ENCODE peak calls at places on chromosomes 3 and 15, in ten cellular contexts. T, W, D, V, K, P, S, M, I and L are unnamed samples.

GRCh38 chr15:40155270-40155910 is 5.5 kb upstream of the BUB1B start:
- DNase-seq in T (peak), K (no peak), I (no peak), V (no peak), P (no peak), W (no peak), D (peak), S (no peak), M (no peak), L (no peak)

GRCh38 chr3:4774531-4774930 is 204.7 kb upstream of the BHLHE40 start:
- DNase-seq in P (no peak), T (no peak), I (no peak), V (no peak), K (no peak), W (no peak), M (no peak), S (no peak), D (no peak), L (no peak)

GRCh38 chr15:29611057-29611456 is 211.2 kb downstream of the TJP1 start:
- DNase-seq in V (no peak), K (no peak), M (no peak), P (no peak), D (peak), S (no peak), I (no peak), T (no peak), W (no peak), L (no peak)

GRCh38 chr3:138173769-138174420 is 826 bp downstream of the DBR1 start:
- DNase-seq in M (no peak), I (no peak), T (no peak), S (no peak), K (no peak), V (no peak), W (no peak), P (no peak), D (peak), L (no peak)

GRCh38 chr3:193843447-193844301 is 250.7 kb downstream of the OPA1 start:
- DNase-seq in M (no peak), D (no peak), V (no peak), T (peak), S (no peak), W (no peak), K (no peak), P (no peak), I (no peak), L (no peak)

GRCh38 chr3:134544306-134544705 is 58.4 kb downstream of the CEP63 start:
- DNase-seq in I (no peak), D (no peak), T (no peak), S (no peak), K (no peak), M (no peak), W (no peak), P (no peak), V (no peak), L (no peak)

GRCh38 chr3:189324538-189325138 is 152.9 kb downstream of the TPRG1 start:
- DNase-seq in V (peak), W (peak), P (peak), I (peak), M (no peak), D (no peak), T (peak), K (no peak), S (no peak), L (peak)

GRCh38 chr3:20258371-20258770 is 72.4 kb upstream of the SGO1 start:
- DNase-seq in D (no peak), I (no peak), P (no peak), M (no peak), K (no peak), V (no peak), T (no peak), W (no peak), S (no peak), L (no peak)

GRCh38 chr3:25589783-25590258 is 74.9 kb downstream of the TOP2B start:
- DNase-seq in I (no peak), D (no peak), M (no peak), S (no peak), P (no peak), W (no peak), V (no peak), K (no peak), T (no peak), L (no peak)

GRCh38 chr3:146125946-146126345 is 35.0 kb downstream of the PLOD2 start:
- DNase-seq in D (no peak), K (no peak), P (no peak), S (no peak), I (peak), T (no peak), W (peak), M (no peak), V (peak), L (no peak)